ENCODE peak calls at places on chromosomes 16 and 17, in ten cellular contexts. B is tibial nerve, S is keratinocyte, K is stomach, V is brain microvascular endothelial cell, N is cardiac muscle cell, C is HL-60, J is A673, T is mesendoderm, X is RWPE1. P is an unnamed sample.

GRCh38 chr17:66716236-66717026 is 118.5 kb upstream of the CACNG5 start:
- DNase-seq in B (no peak), S (no peak), K (no peak), V (no peak), N (no peak), C (no peak), J (peak), T (peak), X (no peak), P (no peak)

GRCh38 chr16:89093602-89094251 is at the start of gene ACSF3:
- DNase-seq in B (peak), S (no peak), K (peak), V (peak), N (peak), C (no peak), J (peak), T (peak), X (peak), P (no peak)

GRCh38 chr17:66417300-66417719 is 114.9 kb downstream of the PRKCA start:
- DNase-seq in B (no peak), S (peak), K (no peak), V (no peak), N (no peak), C (no peak), J (no peak), T (no peak), X (peak), P (no peak)

GRCh38 chr16:85350973-85351372 is 238.7 kb upstream of the CIBAR2 start:
- DNase-seq in B (peak), S (peak), K (peak), V (peak), N (peak), C (no peak), J (peak), T (no peak), X (peak), P (peak)

GRCh38 chr16:58025351-58026138 is at the start of gene MMP15:
- DNase-seq in B (no peak), S (peak), K (peak), V (peak), N (peak), C (no peak), J (peak), T (peak), X (peak), P (peak)

GRCh38 chr16:14500791-14501190 is 129.3 kb downstream of the PARN start:
- DNase-seq in B (no peak), S (no peak), K (no peak), V (no peak), N (no peak), C (no peak), J (no peak), T (no peak), X (no peak), P (no peak)

GRCh38 chr17:75762513-75763268 is 2.3 kb downstream of the GALK1 start:
- DNase-seq in B (no peak), S (no peak), K (no peak), V (no peak), N (no peak), C (no peak), J (no peak), T (no peak), X (no peak), P (no peak)

GRCh38 chr16:10490141-10490540 is 90.3 kb downstream of the EMP2 start:
- DNase-seq in B (no peak), S (no peak), K (no peak), V (no peak), N (no peak), C (no peak), J (no peak), T (no peak), X (no peak), P (no peak)

GRCh38 chr16:20774703-20775362 is 11.0 kb downstream of the ACSM3 start:
- DNase-seq in B (no peak), S (peak), K (peak), V (peak), N (peak), C (peak), J (peak), T (peak), X (peak), P (peak)

GRCh38 chr17:34858941-34859562 is 102.2 kb downstream of the CCT6B start:
- DNase-seq in B (no peak), S (no peak), K (no peak), V (no peak), N (no peak), C (no peak), J (no peak), T (no peak), X (no peak), P (no peak)

GRCh38 chr17:42548993-42549755 is 3.5 kb upstream of the HSD17B1 start:
- DNase-seq in B (no peak), S (no peak), K (no peak), V (no peak), N (no peak), C (no peak), J (no peak), T (no peak), X (no peak), P (no peak)

GRCh38 chr16:72934661-72935403 is 113.1 kb downstream of the ZFHX3 start:
- DNase-seq in B (no peak), S (no peak), K (no peak), V (no peak), N (no peak), C (no peak), J (no peak), T (no peak), X (no peak), P (no peak)
- H3K27ac ChIP-seq in B (peak), S (no peak), K (peak), V (no peak), N (no peak), C (no peak), J (no peak), T (no peak), X (peak), P (no peak)

GRCh38 chr17:80774146-80774545 is 217.5 kb upstream of the CHMP6 start:
- DNase-seq in B (no peak), S (no peak), K (no peak), V (no peak), N (no peak), C (no peak), J (no peak), T (no peak), X (no peak), P (no peak)

GRCh38 chr17:80770881-80771611 is 220.6 kb upstream of the CHMP6 start:
- DNase-seq in B (no peak), S (no peak), K (no peak), V (no peak), N (no peak), C (no peak), J (no peak), T (no peak), X (no peak), P (no peak)

GRCh38 chr17:80773243-80773991 is 218.2 kb upstream of the CHMP6 start:
- DNase-seq in B (no peak), S (no peak), K (no peak), V (no peak), N (no peak), C (no peak), J (no peak), T (peak), X (no peak), P (no peak)

GRCh38 chr17:80771612-80772005 is 220.0 kb upstream of the CHMP6 start:
- DNase-seq in B (no peak), S (no peak), K (no peak), V (no peak), N (no peak), C (no peak), J (no peak), T (no peak), X (no peak), P (no peak)

GRCh38 chr17:80772906-80773242 is 218.8 kb upstream of the CHMP6 start:
- DNase-seq in B (no peak), S (no peak), K (no peak), V (no peak), N (no peak), C (no peak), J (no peak), T (no peak), X (no peak), P (no peak)
- H3K27ac ChIP-seq in B (peak), S (no peak), K (peak), V (no peak), N (no peak), C (no peak), J (no peak), T (no peak), X (peak), P (no peak)

GRCh38 chr17:5804226-5804625 is 219.9 kb upstream of the NLRP1 start:
- DNase-seq in B (no peak), S (no peak), K (no peak), V (no peak), N (no peak), C (no peak), J (no peak), T (no peak), X (no peak), P (no peak)

GRCh38 chr17:5809580-5810188 is 225.4 kb upstream of the NLRP1 start:
- DNase-seq in B (no peak), S (no peak), K (no peak), V (no peak), N (no peak), C (no peak), J (no peak), T (no peak), X (no peak), P (no peak)

GRCh38 chr17:5813357-5813756 is 229.0 kb upstream of the NLRP1 start:
- DNase-seq in B (no peak), S (no peak), K (no peak), V (no peak), N (no peak), C (no peak), J (no peak), T (peak), X (no peak), P (no peak)

GRCh38 chr17:5812590-5812989 is 228.3 kb upstream of the NLRP1 start:
- DNase-seq in B (no peak), S (no peak), K (no peak), V (no peak), N (no peak), C (no peak), J (no peak), T (no peak), X (no peak), P (no peak)

DNA sequence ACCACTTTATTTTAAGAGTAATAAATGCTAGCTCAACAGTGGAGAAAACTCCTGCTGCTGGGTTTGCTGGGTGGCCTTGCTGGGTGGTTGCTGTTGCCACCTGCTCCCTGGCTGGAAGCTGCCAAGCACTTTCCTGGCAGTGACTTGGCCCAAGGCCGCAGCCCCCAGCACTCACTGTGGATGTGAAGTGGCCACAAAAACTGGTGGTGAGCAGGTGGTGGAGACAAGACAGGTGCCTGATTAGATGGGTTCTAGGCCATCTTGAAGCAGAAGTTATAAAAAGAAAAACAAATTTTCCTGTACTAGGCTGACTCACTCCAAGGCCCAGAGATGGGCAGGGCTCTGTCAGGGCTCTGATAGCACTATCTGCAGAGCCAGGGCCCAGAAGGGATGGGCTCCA is 224.7 kb upstream of the NLRP1 start:
- DNase-seq in B (no peak), S (no peak), K (no peak), V (no peak), N (no peak), C (no peak), J (no peak), T (no peak), X (no peak), P (no peak)
- H3K27ac ChIP-seq in B (no peak), S (no peak), K (no peak), V (no peak), N (no peak), C (no peak), J (no peak), T (no peak), X (no peak), P (no peak)

DNA sequence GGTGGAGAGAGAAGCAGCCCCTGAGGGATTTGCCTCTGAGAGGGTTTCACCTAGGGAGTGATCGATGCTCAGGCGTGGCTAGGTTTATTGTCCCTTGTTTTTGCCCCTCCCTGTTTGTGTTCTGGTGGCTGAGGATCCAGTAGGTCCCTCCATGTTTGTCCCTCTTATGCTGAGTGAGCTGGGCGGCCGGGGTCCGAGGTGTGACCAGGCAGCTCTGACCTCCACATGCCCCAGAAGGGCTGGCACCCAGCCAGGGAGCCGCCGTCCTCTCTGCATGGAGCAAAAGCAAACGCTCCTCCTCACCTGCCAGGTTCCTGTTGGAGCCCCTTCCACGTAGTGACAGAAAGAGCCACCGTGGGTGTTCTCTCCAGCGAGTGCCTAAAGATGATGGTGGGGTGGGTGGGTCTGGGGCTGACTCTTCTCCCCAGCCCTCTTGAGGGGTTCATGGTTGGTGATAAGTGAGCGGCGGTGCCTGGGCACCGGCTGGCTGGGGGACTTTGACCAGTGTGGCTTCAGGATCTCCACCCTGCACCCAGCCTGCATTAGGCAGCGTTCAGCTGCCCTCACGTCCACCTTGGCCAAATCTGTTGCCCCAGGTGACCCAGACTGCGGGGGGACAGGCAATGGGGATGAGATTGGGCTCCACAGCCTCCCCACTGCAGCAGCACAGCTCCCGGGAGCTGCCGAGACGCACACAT is 14.1 kb upstream of the NUDT16L1 start:
- DNase-seq in B (no peak), S (no peak), K (peak), V (no peak), N (peak), C (no peak), J (no peak), T (no peak), X (no peak), P (no peak)
- H3K27ac ChIP-seq in B (peak), S (peak), K (peak), V (no peak), N (peak), C (peak), J (peak), T (no peak), X (peak), P (peak)

GRCh38 chr16:50603206-50604064 is 55.2 kb downstream of the NKD1 start:
- DNase-seq in B (no peak), S (no peak), K (no peak), V (peak), N (no peak), C (no peak), J (no peak), T (no peak), X (no peak), P (no peak)
- H3K27ac ChIP-seq in B (peak), S (no peak), K (peak), V (no peak), N (no peak), C (no peak), J (no peak), T (no peak), X (no peak), P (no peak)